ENCODE peak calls at places on chromosomes 13 and 19, in seven cellular contexts. C is GM12878, J is HepG2, X is K562, L is SK-N-SH, S is H1, D is HCT116. F is an unnamed sample.

GRCh38 chr13:68304287-68304893 is 1074.3 kb upstream of the PCDH9 start:
- DNase-seq in X (no peak), L (peak), C (no peak), J (peak), S (no peak), D (peak), F (peak)

GRCh38 chr19:47895165-47895782 is 9.2 kb upstream of the SULT2A1 start:
- DNase-seq in S (no peak), C (no peak), X (no peak), L (no peak), D (no peak), J (peak), F (no peak)

GRCh38 chr19:18900700-18901502 is 4.9 kb upstream of the CERS1 start:
- DNase-seq in D (no peak), S (no peak), X (no peak), J (no peak), L (no peak), C (no peak), F (no peak)

GRCh38 chr19:15479391-15480345 is at the start of gene PGLYRP2:
- DNase-seq in D (no peak), C (no peak), J (peak), X (no peak), S (no peak), L (peak), F (no peak)

GRCh38 chr13:51681037-51681678 is 96.9 kb downstream of the WDFY2 start:
- DNase-seq in L (no peak), D (no peak), J (no peak), X (no peak), S (no peak), C (no peak), F (no peak)

GRCh38 chr19:45152504-45153338 is 8.1 kb downstream of the NKPD1 start:
- DNase-seq in X (no peak), C (no peak), S (no peak), D (no peak), L (peak), J (no peak), F (no peak)

GRCh38 chr19:50537769-50538230 is 24.1 kb upstream of the ASPDH start:
- DNase-seq in C (no peak), X (peak), D (peak), S (peak), J (peak), L (peak), F (peak)

GRCh38 chr13:78881746-78882145 is 222.8 kb upstream of the OBI1 start:
- DNase-seq in X (no peak), C (no peak), L (peak), J (no peak), S (no peak), D (no peak), F (no peak)

GRCh38 chr19:38650911-38651584 is 3.6 kb downstream of the ACTN4 start:
- DNase-seq in J (no peak), X (no peak), S (no peak), D (no peak), L (no peak), C (no peak), F (no peak)

GRCh38 chr19:31338069-31338767 is 11.0 kb downstream of the TSHZ3 start:
- DNase-seq in L (peak), X (peak), D (no peak), C (no peak), S (no peak), J (peak), F (no peak)

GRCh38 chr13:21058361-21058760 is 3.0 kb downstream of the LATS2 start:
- DNase-seq in L (no peak), S (no peak), C (no peak), D (no peak), J (no peak), X (no peak), F (no peak)

GRCh38 chr13:26999499-26999898 is 172.1 kb downstream of the USP12 start:
- DNase-seq in S (no peak), D (no peak), L (no peak), C (no peak), X (no peak), J (no peak), F (no peak)

GRCh38 chr19:54172764-54173699 is at the start of gene TMC4:
- DNase-seq in D (peak), X (no peak), L (no peak), C (no peak), J (no peak), S (no peak), F (no peak)

GRCh38 chr19:28586501-28586900 is 626.5 kb downstream of the UQCRFS1 start:
- DNase-seq in L (no peak), D (no peak), J (no peak), S (no peak), X (no peak), C (no peak), F (no peak)

GRCh38 chr13:35804901-35805300 is 326.3 kb downstream of the DCLK1 start:
- DNase-seq in C (no peak), X (no peak), S (no peak), L (no peak), D (no peak), J (no peak), F (no peak)

GRCh38 chr19:11598746-11599145 is 1.5 kb downstream of the ZNF627 start:
- DNase-seq in J (no peak), X (no peak), C (no peak), S (no peak), L (no peak), D (no peak), F (no peak)

GRCh38 chr19:55617426-55617825 is 6.9 kb downstream of the ZNF784 start:
- DNase-seq in L (no peak), C (no peak), D (no peak), J (no peak), S (no peak), X (no peak), F (no peak)

GRCh38 chr13:70923863-70924752 is 815.9 kb upstream of the KLHL1 start:
- DNase-seq in S (no peak), X (no peak), L (no peak), C (no peak), D (no peak), J (no peak), F (no peak)

GRCh38 chr13:53310786-53311185 is 282.2 kb downstream of the OLFM4 start:
- DNase-seq in C (no peak), S (no peak), L (no peak), J (no peak), D (no peak), X (no peak), F (no peak)

GRCh38 chr19:7729831-7730285 is 2.1 kb downstream of the CLEC4G start:
- DNase-seq in D (no peak), L (no peak), C (no peak), J (no peak), S (no peak), X (no peak), F (no peak)

GRCh38 chr19:48836089-48837017 is at the start of gene HSD17B14:
- DNase-seq in J (no peak), D (no peak), L (peak), C (no peak), S (peak), X (peak), F (no peak)

GRCh38 chr19:3668331-3669133 is 31.7 kb downstream of the PIP5K1C start:
- DNase-seq in J (peak), C (no peak), X (no peak), L (no peak), S (no peak), D (no peak), F (no peak)

GRCh38 chr19:28549680-28550277 is 663.2 kb downstream of the UQCRFS1 start:
- DNase-seq in C (no peak), D (no peak), X (no peak), S (no peak), J (no peak), L (no peak), F (no peak)

GRCh38 chr13:28031220-28031903 is 42.9 kb upstream of the URAD start:
- DNase-seq in D (no peak), S (no peak), J (no peak), C (no peak), L (no peak), X (no peak), F (no peak)

GRCh38 chr13:21402586-21403307 is 56.4 kb downstream of the ZDHHC20 start:
- DNase-seq in J (peak), S (no peak), D (peak), C (no peak), X (no peak), L (no peak), F (no peak)

GRCh38 chr19:489418-490196 is 6.7 kb upstream of the MADCAM1 start:
- DNase-seq in S (no peak), L (peak), X (no peak), J (peak), D (no peak), C (no peak), F (no peak)

GRCh38 chr19:38082256-38083118 is 141.5 kb downstream of the DPF1 start:
- DNase-seq in X (no peak), C (no peak), S (no peak), D (no peak), L (no peak), J (no peak), F (no peak)

GRCh38 chr13:103282571-103283450 is 216.6 kb upstream of the SLC10A2 start:
- DNase-seq in S (no peak), X (no peak), D (no peak), C (no peak), J (no peak), L (no peak), F (no peak)

DNA sequence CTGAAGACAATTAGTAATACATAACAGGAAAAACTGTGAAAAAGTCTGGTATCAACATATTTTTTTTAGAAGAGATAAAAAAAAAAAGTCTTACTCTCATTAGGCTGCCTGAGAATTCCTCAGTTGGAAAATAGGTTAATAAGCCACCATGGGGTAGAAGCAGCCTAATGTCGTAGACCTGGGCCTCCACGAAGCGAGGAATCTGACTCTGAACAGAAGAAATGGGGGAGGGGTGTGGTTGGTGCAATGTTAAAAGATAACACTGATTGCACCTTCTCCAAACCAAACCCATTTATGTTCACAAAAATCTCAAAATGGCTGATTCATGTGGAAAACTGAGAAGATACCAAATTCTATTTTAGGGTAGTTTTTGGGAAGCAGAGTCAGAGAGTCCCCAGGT is 62.4 kb downstream of the MPHOSPH8 start:
- DNase-seq in S (no peak), J (no peak), D (no peak), C (no peak), L (no peak), X (no peak), F (no peak)
- TF ChIP-seq YY1 in S (no peak), J (no peak), D (no peak), C (no peak), L (no peak), X (no peak), F (no peak)

DNA sequence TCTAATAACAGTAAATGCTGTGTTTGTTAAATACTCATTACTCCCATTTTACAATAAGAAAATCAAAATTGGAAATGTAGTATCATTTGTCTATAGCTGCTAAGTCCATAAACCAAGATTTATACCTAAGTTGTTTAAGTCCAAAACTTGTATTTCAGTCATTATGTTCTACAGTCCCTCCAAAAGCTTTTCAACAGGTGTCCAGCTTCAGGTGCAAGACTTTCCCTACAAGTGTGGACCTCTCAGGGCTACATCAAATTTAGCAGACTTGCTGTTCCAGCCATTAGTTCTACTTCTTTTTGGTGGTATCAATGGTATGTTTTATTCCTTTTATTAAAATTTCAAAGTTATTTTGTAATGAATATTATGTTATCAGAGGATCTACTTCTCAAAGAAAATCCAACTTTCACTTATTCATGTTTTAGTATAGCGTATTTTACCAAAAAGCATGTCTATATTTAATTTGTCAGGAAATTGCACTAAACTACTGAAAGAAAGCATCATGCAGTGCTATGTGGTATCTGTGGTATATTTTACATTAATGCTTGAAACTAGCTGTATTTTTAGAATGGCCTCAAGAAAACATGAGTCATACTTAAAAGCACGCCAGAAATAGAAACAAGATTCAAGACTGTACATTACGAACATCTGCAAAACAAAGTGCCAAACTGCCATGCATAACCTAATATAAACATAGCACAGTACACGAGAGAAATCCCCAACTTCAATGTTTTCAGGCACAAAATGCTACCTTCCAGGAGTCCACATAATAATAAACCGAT is 44.5 kb downstream of the VWA8 start:
- DNase-seq in D (no peak), C (peak), L (no peak), X (no peak), J (no peak), S (no peak), F (no peak)
- TF ChIP-seq YY1 in D (no peak), C (no peak), L (no peak), X (no peak), J (no peak), S (no peak), F (no peak)

DNA sequence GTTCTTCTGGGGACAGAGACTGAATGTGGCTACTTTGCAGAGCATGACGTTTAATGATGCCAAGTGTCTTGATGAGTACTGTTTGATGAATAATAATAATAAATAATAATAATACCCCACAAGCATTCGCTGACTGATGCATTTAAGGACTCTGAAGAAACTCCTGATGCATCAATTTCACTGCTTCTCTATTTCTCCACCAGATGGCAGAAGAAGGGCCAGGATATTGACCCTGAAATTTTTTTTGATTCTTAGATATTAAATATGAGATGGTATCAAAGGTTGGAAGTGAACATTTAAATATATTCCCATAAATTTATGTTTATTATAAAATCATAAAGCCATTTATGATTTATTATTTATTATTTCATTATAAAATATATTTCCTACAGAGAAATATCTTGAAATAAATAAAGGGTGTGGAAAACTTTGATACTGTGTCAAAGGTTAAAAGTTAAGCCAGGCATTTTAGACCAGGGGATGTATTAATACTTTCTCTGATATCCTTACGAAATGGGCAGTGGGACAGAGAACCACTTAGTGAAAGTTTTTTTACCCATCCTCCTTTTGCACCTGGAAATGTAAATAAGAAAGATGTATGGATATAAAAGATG is 170.9 kb downstream of the LACC1 start:
- DNase-seq in D (peak), J (peak), X (peak), S (no peak), L (peak), C (no peak), F (no peak)
- TF ChIP-seq YY1 in D (no peak), J (no peak), X (no peak), S (no peak), L (no peak), C (no peak), F (no peak)

GRCh38 chr13:29892149-29892548 is 41.7 kb upstream of the UBL3 start:
- DNase-seq in J (no peak), C (no peak), L (no peak), X (no peak), D (no peak), S (no peak), F (no peak)
- TF ChIP-seq YY1 in J (no peak), C (no peak), L (no peak), X (no peak), D (no peak), S (no peak), F (no peak)

DNA sequence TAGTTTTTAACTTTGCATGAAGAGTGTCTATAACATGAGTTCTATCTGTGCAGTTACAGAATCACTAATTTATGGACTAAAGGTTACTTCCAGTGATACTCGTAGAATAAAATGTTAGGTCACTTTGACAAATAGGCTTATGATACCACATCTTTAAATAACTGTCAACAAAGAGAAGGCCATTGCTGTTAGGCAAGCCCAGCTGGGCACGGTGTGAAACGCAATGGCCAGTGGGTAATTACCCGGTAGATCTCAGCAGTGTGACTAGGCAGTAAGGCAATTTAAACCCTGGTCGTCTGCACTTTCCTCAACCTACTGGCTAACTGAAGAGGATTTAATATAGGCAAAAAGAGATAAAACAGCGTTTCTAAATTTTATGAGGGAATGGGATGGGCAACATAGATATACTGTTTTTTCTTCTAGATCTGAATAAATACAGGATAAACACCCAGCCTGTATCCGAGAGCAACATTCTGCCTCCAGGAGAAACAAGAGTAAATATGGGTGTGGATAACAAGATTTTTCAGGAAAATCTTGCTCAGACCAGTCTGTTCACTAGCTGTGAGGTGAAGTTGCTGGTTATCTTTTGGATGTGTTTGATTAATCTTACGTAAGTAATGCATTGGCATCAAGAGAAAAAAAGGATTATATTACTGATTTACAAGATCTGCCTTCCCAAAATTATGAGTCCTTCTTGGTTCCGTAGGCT is 631.3 kb downstream of the EFNB2 start:
- DNase-seq in C (no peak), D (no peak), S (no peak), L (no peak), J (no peak), X (no peak), F (no peak)
- TF ChIP-seq YY1 in C (no peak), D (no peak), S (no peak), L (no peak), J (no peak), X (no peak), F (no peak)

GRCh38 chr19:43759515-43759914 is 4.8 kb upstream of the SMG9 start:
- DNase-seq in J (peak), L (no peak), D (peak), X (peak), C (no peak), S (no peak), F (no peak)
- TF ChIP-seq YY1 in J (no peak), L (no peak), D (peak), X (no peak), C (no peak), S (no peak), F (no peak)

DNA sequence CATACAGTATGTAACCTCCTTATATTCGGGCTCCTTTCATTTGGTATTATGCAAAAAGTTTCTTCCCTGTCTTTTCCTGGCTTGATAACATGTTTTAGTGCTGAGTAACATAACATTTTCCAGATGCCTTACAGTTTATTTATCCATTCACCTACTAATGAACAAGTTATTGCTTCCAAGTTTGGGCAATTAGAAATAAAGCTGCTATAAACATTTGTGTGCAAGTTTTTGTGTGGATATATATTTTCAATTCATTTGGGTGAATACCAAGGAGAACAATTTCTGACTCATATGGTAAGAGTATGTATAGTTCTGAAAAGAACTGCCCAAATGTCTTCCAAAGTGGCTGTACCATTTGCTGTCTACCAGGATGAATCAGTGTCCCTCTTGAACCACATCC is 360.9 kb downstream of the PCDH17 start:
- DNase-seq in X (no peak), L (no peak), D (no peak), S (no peak), J (no peak), C (no peak), F (no peak)
- TF ChIP-seq YY1 in X (no peak), L (no peak), D (no peak), S (no peak), J (no peak), C (no peak), F (no peak)

F was measured in NT2/D1.